ENCODE peak calls at places on chromosomes 16 and 17, in five cellular contexts. N is BJ, B is K562, E is PC-3, P is pancreas. Y is an unnamed sample.

GRCh38 chr17:20092292-20092867 is 83.2 kb downstream of the SPECC1 start:
- DNase-seq in N (no peak), B (no peak), E (peak), P (no peak), Y (no peak)

GRCh38 chr16:15033309-15033707 is 22.6 kb downstream of the NTAN1 start:
- DNase-seq in N (no peak), B (no peak), E (no peak), P (no peak), Y (no peak)

GRCh38 chr17:17152385-17152784 is 53.7 kb downstream of the PLD6 start:
- DNase-seq in N (no peak), B (no peak), E (no peak), P (no peak), Y (no peak)

GRCh38 chr16:72126429-72126765 is 32.8 kb downstream of the DHX38 start:
- DNase-seq in N (no peak), B (no peak), E (no peak), P (no peak), Y (no peak)

GRCh38 chr17:68399638-68400403 is 57.5 kb downstream of the WIPI1 start:
- DNase-seq in N (no peak), B (no peak), E (peak), P (no peak), Y (no peak)

GRCh38 chr17:28327709-28328108 is 7.6 kb downstream of the IFT20 start:
- DNase-seq in N (no peak), B (no peak), E (peak), P (no peak), Y (no peak)

GRCh38 chr16:56971768-56972043 is 10.0 kb downstream of the CETP start:
- DNase-seq in N (no peak), B (no peak), E (no peak), P (no peak), Y (no peak)

GRCh38 chr16:6970171-6970857 is 362.3 kb upstream of the RBFOX1 start:
- DNase-seq in N (no peak), B (no peak), E (no peak), P (no peak), Y (no peak)

GRCh38 chr16:81521141-81521626 is 76.6 kb downstream of the CMIP start:
- DNase-seq in N (no peak), B (peak), E (no peak), P (peak), Y (no peak)

GRCh38 chr17:74212262-74212912 is 984 bp upstream of the TTYH2 start:
- DNase-seq in N (no peak), B (peak), E (peak), P (no peak), Y (no peak)

GRCh38 chr16:80718480-80719220 is 85.7 kb downstream of the CDYL2 start:
- DNase-seq in N (no peak), B (no peak), E (peak), P (peak), Y (peak)

GRCh38 chr17:55845385-55845784 is 94.5 kb downstream of the PCTP start:
- DNase-seq in N (no peak), B (no peak), E (no peak), P (peak), Y (no peak)

GRCh38 chr17:73309727-73310555 is 1.9 kb downstream of the CDC42EP4 start:
- DNase-seq in N (no peak), B (no peak), E (no peak), P (peak), Y (no peak)

GRCh38 chr17:57480438-57481196 is 224.3 kb downstream of the MSI2 start:
- DNase-seq in N (no peak), B (no peak), E (peak), P (no peak), Y (peak)

GRCh38 chr17:57360266-57360665 is 103.9 kb downstream of the MSI2 start:
- DNase-seq in N (no peak), B (no peak), E (no peak), P (no peak), Y (no peak)

GRCh38 chr17:57271821-57272220 is 15.5 kb downstream of the MSI2 start:
- DNase-seq in N (no peak), B (no peak), E (no peak), P (no peak), Y (no peak)

GRCh38 chr17:81261096-81261495 is 22.0 kb downstream of the NDUFAF8 start:
- DNase-seq in N (no peak), B (no peak), E (no peak), P (no peak), Y (no peak)

GRCh38 chr17:45298546-45299285 is 18.1 kb downstream of the MAP3K14 start:
- DNase-seq in N (no peak), B (no peak), E (peak), P (no peak), Y (no peak)

GRCh38 chr17:48579738-48580543 is 1.8 kb upstream of the HOXB4 start:
- DNase-seq in N (no peak), B (no peak), E (no peak), P (no peak), Y (no peak)
- H3K4me3 ChIP-seq in N (no peak), B (peak), E (no peak), P (no peak), Y (no peak)

DNA sequence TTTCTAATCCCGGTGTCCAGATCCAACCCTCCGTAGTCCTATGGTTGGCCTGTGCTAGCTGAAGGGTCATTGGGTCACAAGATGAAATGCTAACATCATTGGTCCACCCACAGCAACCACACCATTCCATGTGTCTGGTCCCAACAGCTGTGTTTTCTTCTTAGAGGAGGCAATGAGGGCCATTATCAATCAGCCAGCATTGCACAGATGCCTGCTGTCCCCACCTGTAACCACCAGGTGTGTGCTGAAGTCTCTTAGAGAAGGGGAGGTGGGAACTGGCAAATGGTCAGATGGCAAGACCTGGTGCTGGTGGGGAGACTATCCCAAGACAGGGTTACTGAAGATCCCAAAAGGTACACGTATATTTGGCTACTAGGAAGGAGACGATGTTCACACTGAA is 37.4 kb downstream of the HIC1 start:
- DNase-seq in N (no peak), B (no peak), E (no peak), P (no peak), Y (no peak)
- H3K4me3 ChIP-seq in N (no peak), B (no peak), E (no peak), P (no peak), Y (no peak)

GRCh38 chr17:39922006-39922405 is 3.6 kb upstream of the GSDMB start:
- DNase-seq in N (no peak), B (no peak), E (no peak), P (no peak), Y (no peak)

GRCh38 chr17:39919087-39919683 is 750 bp upstream of the GSDMB start:
- DNase-seq in N (no peak), B (peak), E (no peak), P (no peak), Y (no peak)

GRCh38 chr17:39921323-39921722 is 2.9 kb upstream of the GSDMB start:
- DNase-seq in N (no peak), B (no peak), E (no peak), P (no peak), Y (no peak)

GRCh38 chr17:39923230-39923629 is 4.2 kb downstream of the ORMDL3 start:
- DNase-seq in N (no peak), B (no peak), E (no peak), P (no peak), Y (no peak)

GRCh38 chr17:39920218-39921210 is 2.1 kb upstream of the GSDMB start:
- DNase-seq in N (no peak), B (no peak), E (no peak), P (no peak), Y (no peak)
- H3K4me3 ChIP-seq in N (no peak), B (no peak), E (no peak), P (no peak), Y (no peak)

GRCh38 chr17:76196675-76197074 is 43.6 kb downstream of the RNF157 start:
- DNase-seq in N (no peak), B (no peak), E (no peak), P (no peak), Y (no peak)

GRCh38 chr17:76189741-76190140 is 48.7 kb upstream of the FOXJ1 start:
- DNase-seq in N (no peak), B (no peak), E (no peak), P (no peak), Y (no peak)

GRCh38 chr17:76191891-76192290 is 48.4 kb downstream of the RNF157 start:
- DNase-seq in N (no peak), B (no peak), E (no peak), P (no peak), Y (no peak)

GRCh38 chr17:76195281-76196096 is 44.8 kb downstream of the RNF157 start:
- DNase-seq in N (no peak), B (no peak), E (no peak), P (no peak), Y (no peak)

GRCh38 chr17:76193616-76194015 is 46.7 kb downstream of the RNF157 start:
- DNase-seq in N (no peak), B (peak), E (no peak), P (no peak), Y (no peak)
- H3K4me3 ChIP-seq in N (no peak), B (no peak), E (no peak), P (no peak), Y (no peak)

GRCh38 chr17:7293821-7294613 is 422 bp downstream of the YBX2 start:
- DNase-seq in N (no peak), B (peak), E (no peak), P (peak), Y (no peak)
- H3K4me3 ChIP-seq in N (peak), B (no peak), E (no peak), P (peak), Y (no peak)

GRCh38 chr17:80189611-80190010 is 19.8 kb downstream of the CARD14 start:
- DNase-seq in N (no peak), B (no peak), E (no peak), P (no peak), Y (no peak)
- H3K4me3 ChIP-seq in N (no peak), B (no peak), E (no peak), P (no peak), Y (no peak)

DNA sequence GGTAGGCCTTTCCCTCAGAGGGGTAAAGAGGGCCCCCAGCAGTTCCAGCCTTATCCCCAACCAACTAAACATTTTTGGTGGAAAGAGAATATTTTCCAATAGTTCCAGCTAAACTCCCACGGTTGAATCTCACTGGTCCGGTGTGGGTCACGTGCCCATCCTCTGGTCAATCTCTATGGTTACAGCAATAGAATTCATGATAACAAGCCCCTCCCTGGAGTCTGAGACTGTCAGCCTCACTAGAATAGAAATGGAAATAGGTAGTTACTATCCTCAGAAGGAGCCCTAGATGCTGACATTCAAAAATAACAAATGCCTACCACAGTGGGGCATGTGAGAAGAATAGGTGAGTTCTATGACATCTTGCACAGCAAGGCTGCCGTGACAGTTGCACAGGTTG is 37.5 kb upstream of the LITAF start:
- DNase-seq in N (no peak), B (peak), E (no peak), P (no peak), Y (no peak)
- H3K4me3 ChIP-seq in N (no peak), B (no peak), E (no peak), P (no peak), Y (no peak)

DNA sequence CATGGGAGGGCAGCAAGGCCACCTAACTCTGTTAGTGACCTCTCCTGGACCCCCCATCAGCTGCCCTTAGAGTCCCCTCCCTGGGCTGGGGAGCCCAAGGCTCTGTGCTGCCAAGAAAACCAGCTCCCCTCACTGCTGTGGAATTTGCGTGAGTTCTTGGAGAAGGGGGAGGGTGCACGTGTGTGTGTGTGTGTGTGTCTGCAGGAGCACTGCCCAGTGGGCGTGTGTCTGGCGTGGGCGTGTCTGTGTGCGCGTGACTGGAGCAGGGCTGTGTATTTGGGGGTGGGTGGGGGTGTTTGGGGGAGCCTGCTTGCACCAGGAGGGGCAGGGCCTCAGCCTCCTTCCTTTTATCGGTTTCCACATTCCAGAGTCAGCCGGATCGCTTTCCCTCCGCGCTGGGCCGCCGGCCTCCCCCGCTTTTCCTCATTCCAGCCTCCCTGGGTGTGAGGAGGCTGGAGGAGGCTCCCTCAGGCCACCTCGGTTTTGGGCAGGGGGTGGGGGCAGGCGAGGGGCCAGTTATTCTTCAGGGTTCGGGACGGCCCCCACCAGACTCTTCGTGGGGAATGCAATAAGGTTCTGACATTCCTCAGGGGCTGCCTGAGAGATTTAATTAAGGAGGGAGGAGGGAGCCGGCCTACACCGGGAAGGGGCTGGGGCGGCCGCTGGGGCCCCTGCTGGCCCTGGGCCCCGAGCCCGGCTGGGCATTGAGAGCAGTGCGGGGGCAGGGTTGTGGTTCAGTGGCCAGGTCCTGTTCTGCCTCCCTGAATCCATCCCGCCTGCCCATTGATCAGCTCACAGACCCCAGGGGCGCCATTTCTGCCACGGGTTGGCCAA is 2.5 kb downstream of the VASN start:
- DNase-seq in N (peak), B (peak), E (peak), P (peak), Y (peak)
- H3K4me3 ChIP-seq in N (peak), B (no peak), E (peak), P (peak), Y (peak)

GRCh38 chr17:82874011-82874835 is 34.4 kb upstream of the ZNF750 start:
- DNase-seq in N (no peak), B (no peak), E (peak), P (peak), Y (no peak)

GRCh38 chr17:82876602-82877391 is 37.0 kb upstream of the ZNF750 start:
- DNase-seq in N (no peak), B (peak), E (peak), P (peak), Y (peak)

GRCh38 chr17:82875418-82875856 is 35.6 kb upstream of the ZNF750 start:
- DNase-seq in N (no peak), B (no peak), E (no peak), P (peak), Y (no peak)

GRCh38 chr17:82878545-82878944 is 38.7 kb upstream of the ZNF750 start:
- DNase-seq in N (no peak), B (no peak), E (no peak), P (no peak), Y (no peak)

DNA sequence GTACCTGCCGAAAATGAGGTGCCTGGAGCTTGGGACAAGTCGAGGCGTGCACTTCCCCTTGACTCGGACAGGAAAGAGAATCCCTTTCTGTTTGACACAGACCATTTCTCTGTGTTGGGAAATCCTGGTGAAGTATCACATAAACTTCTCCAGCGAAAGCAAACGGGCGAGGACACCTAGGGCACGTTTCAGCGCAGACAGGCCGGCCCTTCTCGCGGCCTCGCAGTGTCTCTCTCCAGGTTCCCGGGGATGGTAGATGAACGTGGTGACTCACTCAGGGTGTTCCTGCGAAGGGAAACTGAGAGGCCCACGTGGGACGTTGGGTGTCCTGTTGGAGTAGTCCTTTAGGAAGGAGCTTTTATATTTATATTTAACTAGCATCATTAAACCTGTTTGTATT is 36.3 kb upstream of the ZNF750 start:
- DNase-seq in N (no peak), B (peak), E (no peak), P (peak), Y (no peak)
- H3K4me3 ChIP-seq in N (no peak), B (no peak), E (no peak), P (no peak), Y (no peak)

DNA sequence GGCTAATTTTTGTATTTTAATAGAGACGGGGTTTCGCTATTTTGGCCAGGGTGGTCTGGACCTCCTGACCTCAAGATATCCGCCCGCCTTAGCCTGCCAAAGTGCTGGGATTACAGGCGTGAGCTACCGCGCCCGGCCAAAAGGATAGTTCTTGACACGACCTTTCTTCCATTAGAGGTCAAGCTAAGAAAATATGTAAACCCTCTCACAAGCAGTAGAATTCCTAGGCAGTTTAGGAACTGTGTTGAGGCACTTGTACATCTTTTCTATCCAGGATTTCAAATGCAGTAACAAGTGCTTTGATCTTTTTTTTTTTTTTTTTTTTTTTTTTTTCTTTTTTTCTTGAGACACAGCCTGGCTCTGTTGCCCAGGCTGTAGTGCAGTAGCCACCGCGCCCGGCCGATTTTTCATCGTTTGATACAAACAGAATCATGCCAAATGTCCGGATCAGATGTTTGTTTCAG is 1.4 kb upstream of the ARL6IP1 start:
- DNase-seq in N (no peak), B (no peak), E (no peak), P (no peak), Y (no peak)
- H3K4me3 ChIP-seq in N (no peak), B (no peak), E (peak), P (no peak), Y (no peak)

Y was measured in retinal pigment epithelial cell.